ENCODE peak calls at places on chromosome 9, in six cellular contexts. B is NCI-H2107, L is HEK293T, U is cardiac fibroblast, M is T-helper 2 cell, Z is HuH-7. O is an unnamed sample.

GRCh38 chr9:112378441-112379176 is 1.3 kb upstream of the HSDL2 start:
- DNase-seq in M (peak; percentile 9), Z (no peak), B (no peak), U (no peak), L (no peak), O (no peak)

GRCh38 chr9:14256588-14256987 is 57.4 kb downstream of the NFIB start:
- DNase-seq in L (no peak), M (no peak), Z (no peak), U (peak; percentile 45), B (no peak), O (no peak)

GRCh38 chr9:127418037-127418471 is 6.1 kb upstream of the ZNF79 start:
- DNase-seq in B (no peak), U (peak; percentile 21), M (no peak), L (peak; percentile 57), Z (peak; percentile 84), O (no peak)

GRCh38 chr9:110578896-110579752 is at the start of gene SVEP1:
- DNase-seq in Z (peak; percentile 44), U (peak; percentile 76), B (no peak), L (peak; percentile 50), M (no peak), O (no peak)

GRCh38 chr9:114405294-114406034 is 17.7 kb upstream of the AKNA start:
- DNase-seq in M (peak; percentile 59), B (peak; percentile 50), Z (peak; percentile 91), U (peak; percentile 84), L (peak; percentile 83), O (peak; percentile 63)

GRCh38 chr9:23825143-23825531 is 903 bp downstream of the ELAVL2 start:
- DNase-seq in B (no peak), U (no peak), Z (no peak), L (no peak), M (no peak), O (no peak)

GRCh38 chr9:89445135-89445797 is 52.6 kb downstream of the SEMA4D start:
- DNase-seq in Z (no peak), U (no peak), M (no peak), B (no peak), L (no peak), O (no peak)

GRCh38 chr9:133525677-133526076 is 918 bp upstream of the MYMK start:
- DNase-seq in L (no peak), M (no peak), Z (no peak), U (no peak), B (no peak), O (no peak)

GRCh38 chr9:111728617-111729366 is 65.9 kb downstream of the SHOC1 start:
- DNase-seq in B (no peak), Z (no peak), M (no peak), U (peak; percentile 78), L (no peak), O (no peak)

GRCh38 chr9:125218621-125219020 is 18.3 kb downstream of the RABEPK start:
- DNase-seq in Z (no peak), U (no peak), L (no peak), B (no peak), M (no peak), O (no peak)

GRCh38 chr9:114954986-114955623 is 24.7 kb upstream of the TNFSF8 start:
- DNase-seq in U (no peak), Z (no peak), L (no peak), B (no peak), M (no peak), O (no peak)

GRCh38 chr9:125690679-125691078 is 16.3 kb downstream of the MAPKAP1 start:
- DNase-seq in L (no peak), Z (no peak), M (no peak), U (peak; percentile 12), B (no peak), O (no peak)

GRCh38 chr9:89916001-89916635 is 311.3 kb downstream of the GADD45G start:
- DNase-seq in M (no peak), B (no peak), Z (no peak), L (no peak), U (no peak), O (no peak)

GRCh38 chr9:6598249-6598725 is 47.2 kb downstream of the GLDC start:
- DNase-seq in Z (no peak), M (no peak), B (no peak), L (no peak), U (no peak), O (no peak)

GRCh38 chr9:124721109-124721850 is 49.8 kb downstream of the NR6A1 start:
- DNase-seq in B (no peak), M (no peak), L (no peak), U (peak; percentile 37), Z (no peak), O (no peak)

GRCh38 chr9:132946624-132947295 is 2.3 kb upstream of the TSC1 start:
- DNase-seq in U (peak; percentile 48), Z (no peak), L (no peak), B (no peak), M (no peak), O (no peak)

GRCh38 chr9:137161558-137162483 is 8.0 kb downstream of the LRRC26 start:
- DNase-seq in L (peak; percentile 66), B (no peak), Z (no peak), M (no peak), U (no peak), O (no peak)